ENCODE peak calls at places on chromosome 3, in five cellular contexts. One of them, this sample, is unnamed.
A peak's percentile ranks its signal among the peaks of the same experiment; 100 is the strongest.

GRCh38 chr3:133937756-133938601 is 42.3 kb upstream of the RAB6B start:
- DNase-seq in AG08396: peak; percentile 54
- DNase-seq in NCI-H2029 treated with DMSO at 0.1 percent for 48 hours: no peak
- DNase-seq in heart left ventricle: peak; percentile 6
- DNase-seq in EL: no peak
- DNase-seq in this sample: no peak

GRCh38 chr3:99505646-99506269 is 132.6 kb upstream of the COL8A1 start:
- DNase-seq in AG08396: peak; percentile 55
- DNase-seq in NCI-H2029 treated with DMSO at 0.1 percent for 48 hours: no peak
- DNase-seq in heart left ventricle: peak; percentile 25
- DNase-seq in EL: peak; percentile 97
- DNase-seq in this sample: no peak

GRCh38 chr3:15796771-15797599 is 794 bp downstream of the ANKRD28 start:
- DNase-seq in AG08396: no peak
- DNase-seq in NCI-H2029 treated with DMSO at 0.1 percent for 48 hours: peak; percentile 37
- DNase-seq in heart left ventricle: no peak
- DNase-seq in EL: peak; percentile 70
- DNase-seq in this sample: no peak

GRCh38 chr3:131903988-131904415 is 130.8 kb downstream of the CPNE4 start:
- DNase-seq in AG08396: peak; percentile 66
- DNase-seq in NCI-H2029 treated with DMSO at 0.1 percent for 48 hours: no peak
- DNase-seq in heart left ventricle: no peak
- DNase-seq in EL: peak; percentile 89
- DNase-seq in this sample: no peak

GRCh38 chr3:121974601-121975111 is 47.4 kb downstream of the ILDR1 start:
- DNase-seq in AG08396: no peak
- DNase-seq in NCI-H2029 treated with DMSO at 0.1 percent for 48 hours: no peak
- DNase-seq in heart left ventricle: no peak
- DNase-seq in EL: no peak
- DNase-seq in this sample: no peak

GRCh38 chr3:134353831-134354611 is 20.2 kb downstream of the AMOTL2 start:
- DNase-seq in AG08396: no peak
- DNase-seq in NCI-H2029 treated with DMSO at 0.1 percent for 48 hours: no peak
- DNase-seq in heart left ventricle: no peak
- DNase-seq in EL: peak; percentile 36
- DNase-seq in this sample: peak; percentile 80

GRCh38 chr3:86949850-86950249 is 41.1 kb downstream of the VGLL3 start:
- DNase-seq in AG08396: no peak
- DNase-seq in NCI-H2029 treated with DMSO at 0.1 percent for 48 hours: no peak
- DNase-seq in heart left ventricle: no peak
- DNase-seq in EL: peak; percentile 60
- DNase-seq in this sample: no peak

GRCh38 chr3:174333640-174334039 is 525.5 kb upstream of the NAALADL2 start:
- DNase-seq in AG08396: no peak
- DNase-seq in NCI-H2029 treated with DMSO at 0.1 percent for 48 hours: peak; percentile 89
- DNase-seq in heart left ventricle: no peak
- DNase-seq in EL: no peak
- DNase-seq in this sample: no peak

GRCh38 chr3:188788621-188789081 is 383.1 kb upstream of the TPRG1 start:
- DNase-seq in AG08396: peak; percentile 45
- DNase-seq in NCI-H2029 treated with DMSO at 0.1 percent for 48 hours: no peak
- DNase-seq in heart left ventricle: no peak
- DNase-seq in EL: peak; percentile 93
- DNase-seq in this sample: no peak

GRCh38 chr3:64995857-64996564 is 308.2 kb upstream of the ADAMTS9 start:
- DNase-seq in AG08396: no peak
- DNase-seq in NCI-H2029 treated with DMSO at 0.1 percent for 48 hours: no peak
- DNase-seq in heart left ventricle: peak; percentile 20
- DNase-seq in EL: no peak
- DNase-seq in this sample: no peak

GRCh38 chr3:174697310-174697709 is 161.8 kb upstream of the NAALADL2 start:
- DNase-seq in AG08396: no peak
- DNase-seq in NCI-H2029 treated with DMSO at 0.1 percent for 48 hours: no peak
- DNase-seq in heart left ventricle: no peak
- DNase-seq in EL: no peak
- DNase-seq in this sample: no peak